ENCODE peak calls at places on chromosomes 12 and 14, in four cellular contexts. M is A549, Y is lower leg skin, R is body of pancreas. L is an unnamed sample.

GRCh38 chr12:4134434-4134762 is 139.2 kb upstream of the CCND2 start:
- DNase-seq in M (no peak), Y (no peak), R (no peak), L (no peak)

GRCh38 chr12:88591343-88591742 is 11.1 kb upstream of the KITLG start:
- DNase-seq in M (no peak), Y (no peak), R (no peak), L (no peak)

GRCh38 chr12:4277856-4278581 is 4.5 kb downstream of the CCND2 start:
- DNase-seq in M (no peak), Y (no peak), R (no peak), L (no peak)

GRCh38 chr12:70317781-70318180 is 48.3 kb upstream of the KCNMB4 start:
- DNase-seq in M (no peak), Y (no peak), R (no peak), L (no peak)

GRCh38 chr14:100400115-100400514 is 77.0 kb downstream of the SLC25A47 start:
- DNase-seq in M (no peak), Y (no peak), R (peak), L (no peak)

GRCh38 chr12:93348568-93349435 is 28.9 kb upstream of the NUDT4 start:
- DNase-seq in M (no peak), Y (no peak), R (no peak), L (no peak)

GRCh38 chr14:68638817-68639517 is 153.9 kb downstream of the ZFP36L1 start:
- DNase-seq in M (no peak), Y (peak), R (no peak), L (peak)

GRCh38 chr14:60705100-60705499 is 19.1 kb downstream of the SIX4 start:
- DNase-seq in M (no peak), Y (no peak), R (no peak), L (no peak)

GRCh38 chr14:57274551-57274950 is 5.8 kb downstream of the AP5M1 start:
- DNase-seq in M (no peak), Y (no peak), R (no peak), L (no peak)

GRCh38 chr14:23285530-23286019 is 357 bp downstream of the HOMEZ start:
- DNase-seq in M (no peak), Y (no peak), R (no peak), L (peak)

GRCh38 chr12:68565391-68565903 is 45.3 kb upstream of the RAP1B start:
- DNase-seq in M (peak), Y (no peak), R (no peak), L (peak)

GRCh38 chr12:2959508-2960431 is 573 bp downstream of the TEAD4 start:
- DNase-seq in M (peak), Y (no peak), R (peak), L (peak)

GRCh38 chr14:46306267-46306666 is 345.3 kb downstream of the RPL10L start:
- DNase-seq in M (no peak), Y (no peak), R (no peak), L (no peak)

GRCh38 chr14:35369701-35370191 is 34.8 kb downstream of the NFKBIA start:
- DNase-seq in M (peak), Y (no peak), R (no peak), L (no peak)

GRCh38 chr12:87317302-87317701 is 711.9 kb downstream of the C12orf50 start:
- DNase-seq in M (no peak), Y (no peak), R (no peak), L (no peak)

GRCh38 chr12:96107236-96107635 is 71.8 kb upstream of the LTA4H start:
- DNase-seq in M (no peak), Y (no peak), R (no peak), L (no peak)

GRCh38 chr14:91078095-91078737 is 17.8 kb upstream of the RPS6KA5 start:
- DNase-seq in M (no peak), Y (no peak), R (no peak), L (no peak)

GRCh38 chr12:131011165-131012079 is 57.7 kb downstream of the ADGRD1 start:
- DNase-seq in M (no peak), Y (peak), R (no peak), L (peak)

GRCh38 chr14:77489051-77489450 is 9.6 kb downstream of the ISM2 start:
- DNase-seq in M (no peak), Y (no peak), R (no peak), L (no peak)

GRCh38 chr14:91911474-91912032 is 35.9 kb downstream of the FBLN5 start:
- DNase-seq in M (peak), Y (no peak), R (peak), L (no peak)

GRCh38 chr12:5201554-5202243 is 158.0 kb downstream of the KCNA5 start:
- DNase-seq in M (peak), Y (no peak), R (no peak), L (no peak)

GRCh38 chr12:21941522-21942376 is 523 bp upstream of the ABCC9 start:
- DNase-seq in M (no peak), Y (peak), R (peak), L (peak)

GRCh38 chr14:94081386-94081820 is 293 bp downstream of the IFI27L1 start:
- DNase-seq in M (no peak), Y (no peak), R (no peak), L (no peak)

GRCh38 chr14:32453857-32454810 is 125.0 kb downstream of the AKAP6 start:
- DNase-seq in M (no peak), Y (no peak), R (no peak), L (no peak)

GRCh38 chr14:68177728-68178127 is 358.1 kb downstream of the RAD51B start:
- DNase-seq in M (no peak), Y (no peak), R (no peak), L (no peak)

GRCh38 chr14:72237722-72238666 is 305.8 kb downstream of the RGS6 start:
- DNase-seq in M (no peak), Y (no peak), R (no peak), L (no peak)

GRCh38 chr12:94621662-94622359 is 28.5 kb downstream of the TMCC3 start:
- DNase-seq in M (no peak), Y (no peak), R (no peak), L (no peak)

GRCh38 chr12:92337128-92337527 is 191.5 kb upstream of the BTG1 start:
- DNase-seq in M (no peak), Y (no peak), R (no peak), L (no peak)

GRCh38 chr12:53482626-53483165 is 16.6 kb downstream of the MAP3K12 start:
- DNase-seq in M (no peak), Y (no peak), R (no peak), L (peak)

GRCh38 chr14:38171197-38171596 is 36.5 kb upstream of the SSTR1 start:
- DNase-seq in M (no peak), Y (no peak), R (no peak), L (no peak)

GRCh38 chr12:118061876-118062791 is 1.2 kb upstream of the WSB2 start:
- DNase-seq in M (peak), Y (peak), R (peak), L (peak)

GRCh38 chr14:72457641-72458040 is 436.3 kb downstream of the DPF3 start:
- DNase-seq in M (peak), Y (no peak), R (no peak), L (no peak)

GRCh38 chr14:51996148-51996746 is 6.9 kb downstream of the RTRAF start:
- DNase-seq in M (peak), Y (no peak), R (no peak), L (no peak)

GRCh38 chr12:130647814-130648213 is 68.3 kb downstream of the RIMBP2 start:
- DNase-seq in M (no peak), Y (no peak), R (no peak), L (no peak)

GRCh38 chr12:51056242-51056641 is 8.1 kb downstream of the LETMD1 start:
- DNase-seq in M (peak), Y (no peak), R (no peak), L (no peak)

GRCh38 chr14:58817846-58818245 is 180.1 kb downstream of the DACT1 start:
- DNase-seq in M (no peak), Y (no peak), R (no peak), L (no peak)

GRCh38 chr12:32981139-32981538 is 84.6 kb upstream of the PKP2 start:
- DNase-seq in M (no peak), Y (no peak), R (no peak), L (no peak)

GRCh38 chr14:100665518-100666032 is 61.1 kb upstream of the DLK1 start:
- DNase-seq in M (peak), Y (no peak), R (peak), L (no peak)

GRCh38 chr14:76836029-76836630 is 9.9 kb downstream of the LRRC74A start:
- DNase-seq in M (peak), Y (no peak), R (peak), L (no peak)

DNA sequence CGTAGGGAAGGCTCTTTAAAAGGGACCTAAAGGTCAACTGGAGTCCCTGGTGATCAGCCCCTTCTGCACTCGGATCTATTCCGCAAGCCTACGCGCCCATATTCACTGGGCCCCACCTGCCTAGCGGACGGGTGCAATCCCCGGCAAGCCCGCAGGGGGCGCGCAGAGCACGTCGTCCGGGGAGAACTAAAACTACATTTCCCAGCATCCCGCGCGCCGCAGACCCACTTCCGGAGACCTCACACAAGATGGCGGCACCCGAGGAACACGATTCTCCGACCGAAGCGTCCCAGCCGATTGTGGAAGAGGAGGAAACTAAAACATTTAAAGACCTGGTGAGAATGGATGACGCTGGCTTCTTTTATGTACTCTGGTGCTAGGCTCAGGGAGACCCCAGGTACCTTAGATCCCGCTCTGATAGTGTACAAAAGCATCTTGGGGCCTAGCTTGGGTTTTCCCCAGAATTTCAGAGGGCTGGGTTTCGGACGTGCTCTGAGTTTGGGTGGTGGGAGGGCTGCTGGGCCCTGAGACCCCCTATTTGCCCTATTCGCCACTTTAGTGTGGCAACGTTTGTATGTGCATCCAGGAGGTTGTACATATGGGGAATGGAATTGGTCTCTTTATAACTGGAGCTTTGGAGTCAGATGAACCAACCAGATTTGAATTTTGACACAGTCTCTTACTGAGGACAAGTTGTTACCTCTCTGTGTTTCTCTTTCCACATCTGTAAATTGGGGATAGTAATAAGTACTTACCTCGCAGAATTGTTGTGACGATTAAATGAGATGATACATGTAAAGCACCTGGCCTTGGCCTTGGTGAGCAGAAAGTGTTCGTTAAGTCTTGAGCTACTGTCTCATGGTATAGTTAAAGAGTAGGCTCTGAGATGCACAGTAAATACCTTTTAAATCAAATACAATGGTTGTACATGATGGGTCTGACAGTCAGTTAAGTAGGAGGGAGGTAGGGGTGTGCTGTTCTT is at the start of gene DDX47:
- DNase-seq in M (peak), Y (peak), R (peak), L (peak)
- TF ChIP-seq POLR2A in M (peak), Y (no peak), R (peak), L (peak)

GRCh38 chr12:107684990-107685359 is 624 bp upstream of the PWP1 start:
- DNase-seq in M (peak), Y (no peak), R (peak), L (no peak)

GRCh38 chr12:107679346-107679745 is 6.3 kb upstream of the PWP1 start:
- DNase-seq in M (no peak), Y (no peak), R (no peak), L (no peak)

GRCh38 chr12:107684029-107684790 is 1.4 kb upstream of the PWP1 start:
- DNase-seq in M (no peak), Y (no peak), R (no peak), L (no peak)

GRCh38 chr12:107681455-107681835 is 4.2 kb upstream of the PWP1 start:
- DNase-seq in M (no peak), Y (no peak), R (no peak), L (no peak)

DNA sequence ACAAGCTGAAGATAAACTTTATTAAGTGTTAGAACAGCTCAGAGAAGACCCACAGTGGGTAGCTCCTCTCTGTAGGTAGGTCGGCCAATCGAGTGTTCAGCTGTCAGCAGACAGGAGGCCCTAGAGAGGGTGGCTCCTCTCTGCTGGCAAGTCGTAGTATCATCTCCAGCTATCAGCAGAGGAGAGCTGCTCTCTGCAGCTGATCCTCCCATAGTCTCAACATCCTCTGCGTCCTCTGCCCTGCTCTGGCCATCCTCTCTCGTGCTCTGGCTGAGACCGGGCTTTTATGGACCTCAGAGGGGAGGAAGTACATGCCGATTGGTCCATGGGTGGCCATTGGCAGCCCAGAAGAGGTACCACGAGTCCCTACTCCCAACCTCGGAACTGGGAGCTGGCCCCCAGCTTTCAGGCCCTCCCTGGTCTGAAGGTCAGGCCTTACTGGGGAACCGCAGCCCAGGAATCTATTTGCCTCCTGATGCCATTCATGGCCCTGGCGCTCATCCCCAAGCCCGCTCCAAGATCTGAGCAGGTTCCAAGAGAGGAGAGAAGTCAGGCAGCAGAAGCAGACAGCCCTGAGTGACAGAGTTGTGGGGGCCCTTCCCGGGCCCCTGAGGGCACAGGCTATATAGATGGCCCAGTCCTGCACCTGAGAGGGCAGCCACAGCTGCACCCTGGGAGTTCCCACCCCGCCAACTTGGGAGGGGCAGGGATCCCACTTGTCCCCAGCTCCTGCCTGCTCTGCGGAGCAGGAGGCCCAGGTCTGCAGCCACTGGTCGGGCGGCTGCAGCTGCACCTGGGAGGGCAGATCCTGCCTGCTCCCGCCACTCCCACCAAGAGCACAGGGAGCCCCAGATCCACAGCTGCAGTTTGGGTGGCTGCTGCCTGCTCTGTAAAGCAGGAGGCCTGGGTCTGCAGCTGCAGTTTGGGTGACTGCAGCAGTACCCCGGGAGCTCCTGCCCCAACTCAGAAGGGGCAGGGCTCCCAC is 3.5 kb upstream of the PWP1 start:
- DNase-seq in M (no peak), Y (no peak), R (no peak), L (no peak)
- TF ChIP-seq POLR2A in M (no peak), Y (no peak), R (no peak), L (no peak)

GRCh38 chr12:6538420-6539275 is 4.3 kb downstream of the GAPDH start:
- DNase-seq in M (peak), Y (no peak), R (no peak), L (no peak)
- TF ChIP-seq POLR2A in M (peak), Y (no peak), R (no peak), L (no peak)

GRCh38 chr12:64759035-64759894 is at the start of gene GNS:
- DNase-seq in M (peak), Y (peak), R (peak), L (peak)
- TF ChIP-seq POLR2A in M (peak), Y (no peak), R (peak), L (peak)

GRCh38 chr12:26422839-26423398 is 227.5 kb downstream of the SSPN start:
- DNase-seq in M (no peak), Y (no peak), R (no peak), L (no peak)

GRCh38 chr12:26428420-26428819 is 233.0 kb downstream of the SSPN start:
- DNase-seq in M (no peak), Y (no peak), R (no peak), L (no peak)

GRCh38 chr12:26426652-26427051 is 231.3 kb downstream of the SSPN start:
- DNase-seq in M (no peak), Y (no peak), R (no peak), L (no peak)

GRCh38 chr12:26429070-26429691 is 233.8 kb downstream of the SSPN start:
- DNase-seq in M (no peak), Y (no peak), R (no peak), L (no peak)

DNA sequence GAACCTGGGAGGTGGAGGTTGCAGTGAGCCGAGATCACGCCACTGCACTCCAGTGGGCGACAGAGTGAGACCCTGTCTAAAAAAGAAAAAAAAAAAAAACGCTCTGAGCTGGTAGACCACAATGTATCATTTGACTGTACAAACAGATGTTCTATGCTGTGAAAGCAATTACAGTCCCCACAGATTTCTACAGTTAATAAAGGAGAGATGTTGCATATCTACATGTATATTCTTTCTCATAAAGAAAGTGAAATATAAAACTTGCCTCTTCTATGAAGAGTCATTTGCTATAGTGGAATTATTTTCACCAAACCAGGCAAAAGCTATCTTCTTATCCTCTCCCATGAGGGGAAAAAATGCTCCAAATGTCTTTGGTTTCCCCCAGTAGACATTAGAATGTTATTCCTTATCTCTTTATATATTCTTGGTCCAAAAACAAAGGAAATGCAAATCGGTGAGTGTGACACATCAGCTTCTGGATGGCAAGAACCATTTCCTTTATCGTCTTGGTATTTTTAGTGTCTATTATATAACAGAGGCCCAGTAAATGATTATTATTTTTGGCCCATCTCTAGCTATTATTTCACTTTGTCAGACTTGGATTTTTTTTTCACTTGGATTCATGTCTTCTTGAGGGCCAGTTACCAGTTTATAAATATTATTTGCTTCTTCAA is 230.4 kb downstream of the SSPN start:
- DNase-seq in M (no peak), Y (no peak), R (no peak), L (no peak)
- TF ChIP-seq POLR2A in M (no peak), Y (no peak), R (no peak), L (no peak)

DNA sequence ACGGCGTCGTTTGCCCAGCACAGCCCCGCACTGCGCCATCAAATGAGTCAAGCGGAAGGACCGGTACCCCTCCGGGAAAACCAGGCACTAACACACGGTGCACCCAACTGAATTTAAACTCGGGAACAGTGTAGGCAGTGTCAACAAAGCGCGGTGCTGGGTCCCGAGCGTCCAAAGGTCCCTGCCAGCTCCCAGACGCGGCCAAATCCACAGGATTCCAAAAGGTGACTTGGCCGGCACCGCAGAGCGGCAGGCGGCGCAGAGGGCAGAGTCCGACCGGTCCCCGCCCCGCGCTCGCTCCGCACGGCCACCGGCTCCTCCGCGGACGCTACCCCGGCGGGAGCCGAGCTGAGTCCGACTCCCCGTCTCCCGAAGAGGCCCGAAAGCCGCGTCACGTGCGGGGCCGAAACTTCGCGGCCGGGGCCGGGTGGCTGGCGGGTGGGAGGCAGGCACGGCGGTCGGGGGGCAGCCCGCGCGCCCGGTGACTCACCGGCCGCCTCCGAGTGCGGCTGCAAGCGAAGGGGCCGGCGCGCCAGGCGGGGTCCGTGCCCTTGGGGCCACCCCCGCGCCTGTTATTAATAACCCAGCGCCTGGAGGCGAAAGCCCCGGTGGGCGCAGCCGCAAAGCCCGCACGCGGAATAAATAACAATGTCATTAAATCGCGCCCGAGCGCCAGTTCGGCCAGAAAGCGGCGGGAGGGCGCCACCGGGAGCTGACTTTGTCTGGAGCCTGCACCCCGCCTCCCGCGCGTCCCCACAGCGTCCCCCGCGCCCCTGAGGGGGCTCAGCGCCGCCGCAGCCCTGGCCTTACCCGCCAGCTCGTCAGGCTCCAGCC is 823 bp downstream of the DENND5B start:
- DNase-seq in M (peak), Y (peak), R (peak), L (peak)
- TF ChIP-seq POLR2A in M (no peak), Y (no peak), R (peak), L (no peak)

GRCh38 chr12:14613718-14614117 is 46.0 kb upstream of the PLBD1 start:
- DNase-seq in M (no peak), Y (no peak), R (no peak), L (no peak)
- TF ChIP-seq POLR2A in M (no peak), Y (no peak), R (no peak), L (no peak)

GRCh38 chr12:112906712-112907414 is at the start of gene OAS1:
- DNase-seq in M (peak), Y (peak), R (no peak), L (peak)
- TF ChIP-seq POLR2A in M (no peak), Y (no peak), R (peak), L (no peak)

GRCh38 chr12:116508145-116509121 is 50.7 kb upstream of the MAP1LC3B2 start:
- DNase-seq in M (peak), Y (no peak), R (no peak), L (peak)
- TF ChIP-seq POLR2A in M (peak), Y (no peak), R (no peak), L (no peak)